ENCODE peak calls at places on chromosomes 12 and 14, in five cellular contexts. G is HepG2, W is K562, H is A549, Z is GM12878. D is an unnamed sample.

GRCh38 chr12:46506198-46506597 is 133.6 kb upstream of the SLC38A2 start:
- DNase-seq in G (no peak), H (no peak), Z (no peak), W (no peak), D (no peak)

GRCh38 chr14:54486685-54487084 is 2.1 kb downstream of the GMFB start:
- DNase-seq in Z (no peak), W (peak), G (no peak), H (no peak), D (no peak)

GRCh38 chr12:93894391-93895095 is 217.4 kb downstream of the CRADD start:
- DNase-seq in W (no peak), H (no peak), G (no peak), Z (no peak), D (no peak)

GRCh38 chr12:89825591-89826449 is 117.2 kb upstream of the ATP2B1 start:
- DNase-seq in H (peak), W (peak), Z (peak), G (no peak), D (no peak)

GRCh38 chr14:99241314-99242035 is 30.5 kb downstream of the BCL11B start:
- DNase-seq in W (no peak), G (no peak), H (no peak), Z (no peak), D (no peak)

GRCh38 chr12:52495385-52495784 is 2.3 kb upstream of the KRT6A start:
- DNase-seq in H (peak), G (no peak), Z (no peak), W (no peak), D (peak)

GRCh38 chr14:54567634-54568561 is 970 bp downstream of the SAMD4A start:
- DNase-seq in Z (no peak), W (peak), G (peak), H (no peak), D (peak)

GRCh38 chr14:91280129-91280528 is 35.6 kb upstream of the GPR68 start:
- DNase-seq in G (no peak), W (no peak), H (no peak), Z (no peak), D (no peak)

GRCh38 chr12:8644345-8645248 is 18.0 kb downstream of the MFAP5 start:
- DNase-seq in G (no peak), Z (peak), H (no peak), W (no peak), D (no peak)

GRCh38 chr12:12546314-12546772 is 16.3 kb downstream of the DUSP16 start:
- DNase-seq in Z (no peak), W (no peak), H (no peak), G (peak), D (no peak)

GRCh38 chr14:47674148-47674545 is 1.3 kb downstream of the MDGA2 start:
- DNase-seq in G (no peak), W (no peak), H (no peak), Z (no peak), D (peak)

GRCh38 chr12:110545812-110546211 is 37.3 kb downstream of the PPTC7 start:
- DNase-seq in Z (no peak), H (no peak), W (no peak), G (no peak), D (no peak)

GRCh38 chr14:96584907-96585671 is 82.9 kb downstream of the PAPOLA start:
- DNase-seq in Z (no peak), W (no peak), G (no peak), H (no peak), D (no peak)

GRCh38 chr14:74793506-74794155 is 30.5 kb downstream of the YLPM1 start:
- DNase-seq in G (no peak), H (peak), W (peak), Z (no peak), D (peak)

GRCh38 chr14:54807428-54807827 is 95.2 kb downstream of the GCH1 start:
- DNase-seq in G (no peak), Z (no peak), W (no peak), H (no peak), D (no peak)

GRCh38 chr12:47394070-47394469 is 311.8 kb downstream of the RPAP3 start:
- DNase-seq in W (no peak), H (no peak), G (no peak), Z (no peak), D (peak)

GRCh38 chr12:79635676-79636075 is 55.1 kb downstream of the PAWR start:
- DNase-seq in W (no peak), G (no peak), Z (no peak), H (no peak), D (no peak)

GRCh38 chr12:48881652-48882324 is 16.1 kb upstream of the RND1 start:
- DNase-seq in G (no peak), W (no peak), Z (no peak), H (no peak), D (no peak)

GRCh38 chr14:61925043-61925442 is 162.8 kb downstream of the SNAPC1 start:
- DNase-seq in G (peak), W (no peak), Z (no peak), H (no peak), D (peak)

GRCh38 chr12:10214131-10214876 is 1.6 kb downstream of the GABARAPL1 start:
- DNase-seq in G (no peak), Z (no peak), W (no peak), H (no peak), D (peak)

GRCh38 chr14:77037338-77037782 is 8.9 kb upstream of the IRF2BPL start:
- DNase-seq in H (no peak), G (no peak), Z (no peak), W (no peak), D (no peak)

GRCh38 chr14:52325632-52326031 is 11.5 kb downstream of the PTGER2 start:
- DNase-seq in H (no peak), G (no peak), W (no peak), Z (no peak), D (no peak)

GRCh38 chr12:85405781-85406522 is 125.9 kb downstream of the ALX1 start:
- DNase-seq in G (no peak), W (no peak), Z (no peak), H (no peak), D (no peak)

GRCh38 chr12:26696613-26697092 is 136.3 kb downstream of the ITPR2 start:
- DNase-seq in H (no peak), W (peak), Z (no peak), G (no peak), D (no peak)
- TF ChIP-seq JUNB in H (no peak), W (no peak), Z (no peak), G (no peak), D (no peak)

GRCh38 chr12:49907352-49907751 is 3.7 kb upstream of the FAIM2 start:
- DNase-seq in W (no peak), Z (no peak), H (no peak), G (no peak), D (no peak)
- TF ChIP-seq JUNB in W (no peak), Z (no peak), H (no peak), G (no peak), D (no peak)

DNA sequence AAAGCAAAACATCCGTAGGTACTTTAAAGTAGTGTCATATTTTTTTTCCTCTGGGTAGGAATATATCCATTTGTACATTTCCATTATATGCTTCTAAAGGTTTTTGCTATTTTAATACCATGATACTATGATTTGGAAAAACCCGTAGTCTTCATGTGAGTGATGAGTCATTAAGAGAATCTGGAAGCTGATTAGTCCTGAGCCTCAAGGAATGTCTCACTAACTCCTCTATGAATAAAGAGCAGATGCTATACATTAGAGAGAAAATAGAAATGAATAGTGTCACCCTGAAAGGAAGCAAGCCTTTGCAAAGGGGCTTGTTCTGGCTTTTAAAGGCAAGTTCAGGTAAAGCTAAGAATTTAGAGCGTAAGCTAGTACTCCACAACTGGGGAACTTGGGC is 432.2 kb downstream of the CCDC91 start:
- DNase-seq in Z (no peak), W (no peak), G (no peak), H (no peak), D (no peak)
- TF ChIP-seq JUNB in Z (no peak), W (no peak), G (no peak), H (no peak), D (no peak)

DNA sequence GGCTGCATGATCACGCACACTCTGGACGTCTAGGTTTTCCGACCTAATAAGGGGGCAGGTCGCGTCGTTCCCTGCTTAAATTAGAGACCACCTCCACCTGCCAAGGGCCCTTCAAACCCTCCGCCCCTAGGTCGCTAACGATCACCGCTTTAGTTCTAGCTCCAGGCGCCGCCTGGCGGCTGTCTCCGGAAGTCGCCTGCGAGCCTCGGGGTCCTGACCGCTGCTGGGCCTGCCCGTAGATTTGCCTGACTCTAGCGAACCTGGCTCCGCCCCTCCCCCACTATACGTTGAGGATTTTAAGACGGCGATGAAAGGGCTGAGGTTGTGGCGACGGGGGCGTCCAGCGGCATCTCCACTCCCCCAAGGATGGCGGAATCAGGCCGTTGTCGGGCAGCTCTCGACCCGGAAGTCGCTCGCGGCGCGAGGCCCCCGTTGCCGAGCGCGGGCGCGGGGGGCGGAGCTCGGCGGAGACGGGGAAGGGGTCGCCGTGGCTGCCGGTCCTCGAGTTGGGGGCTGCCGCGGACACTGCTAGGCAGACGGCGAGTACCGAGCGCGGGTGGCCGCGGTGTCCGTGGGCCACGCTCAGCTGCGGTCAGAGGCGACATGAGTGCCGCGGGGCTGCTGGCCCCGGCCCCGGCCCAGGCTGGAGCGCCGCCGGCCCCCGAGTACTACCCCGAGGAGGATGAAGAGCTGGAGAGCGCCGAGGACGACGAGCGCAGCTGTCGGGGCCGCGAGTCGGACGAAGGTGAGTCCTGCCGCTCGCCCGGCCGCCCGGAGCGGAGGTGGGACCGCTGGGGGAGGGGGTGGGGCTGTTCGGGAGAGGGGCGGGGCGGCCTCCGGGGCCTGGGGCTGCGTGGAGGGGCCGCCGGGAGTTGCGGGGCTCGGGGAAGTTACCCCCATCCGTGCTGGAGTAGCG is at the start of gene SUDS3:
- DNase-seq in W (peak), Z (peak), H (peak), G (peak), D (peak)
- TF ChIP-seq JUNB in W (no peak), Z (no peak), H (no peak), G (no peak), D (no peak)